ENCODE peak calls at places on chromosome 16, in eight cellular contexts. X is endothelial cell, C is mesenchymal stem cell, E is AG09319, J is A549, T is hypothalamus, V is NCI-H1092 treated with DMSO at 0.1 percent for 48 hours, Q is GM04504. P is an unnamed sample.

GRCh38 chr16:15897834-15898254 is 9.4 kb upstream of the CEP20 start:
- DNase-seq in X (no peak), C (peak), E (no peak), J (no peak), T (no peak), V (no peak), Q (peak), P (no peak)

GRCh38 chr16:12097523-12098428 is 121.2 kb downstream of the SNX29 start:
- DNase-seq in X (no peak), C (peak), E (peak), J (no peak), T (peak), V (no peak), Q (no peak), P (no peak)

GRCh38 chr16:1434644-1435592 is 4.0 kb downstream of the PERCC1 start:
- DNase-seq in X (no peak), C (no peak), E (no peak), J (no peak), T (no peak), V (no peak), Q (no peak), P (no peak)

GRCh38 chr16:22232277-22233049 is 26.4 kb downstream of the EEF2K start:
- DNase-seq in X (no peak), C (peak), E (no peak), J (peak), T (no peak), V (peak), Q (no peak), P (no peak)

GRCh38 chr16:68605746-68606145 is 39.4 kb upstream of the CDH3 start:
- DNase-seq in X (no peak), C (no peak), E (no peak), J (no peak), T (no peak), V (no peak), Q (no peak), P (no peak)

GRCh38 chr16:86669937-86670772 is 91.8 kb downstream of the FOXL1 start:
- DNase-seq in X (no peak), C (peak), E (no peak), J (no peak), T (no peak), V (no peak), Q (no peak), P (no peak)

GRCh38 chr16:88924834-88925539 is 52.0 kb downstream of the CBFA2T3 start:
- DNase-seq in X (peak), C (peak), E (peak), J (peak), T (no peak), V (peak), Q (peak), P (peak)

GRCh38 chr16:11087691-11088431 is 143.5 kb downstream of the CLEC16A start:
- DNase-seq in X (no peak), C (peak), E (no peak), J (no peak), T (no peak), V (no peak), Q (no peak), P (no peak)

GRCh38 chr16:24728891-24729242 is 584 bp upstream of the TNRC6A start:
- DNase-seq in X (no peak), C (no peak), E (no peak), J (no peak), T (no peak), V (no peak), Q (no peak), P (no peak)

GRCh38 chr16:10937068-10937859 is 5.0 kb downstream of the DEXI start:
- DNase-seq in X (no peak), C (no peak), E (no peak), J (no peak), T (no peak), V (no peak), Q (no peak), P (no peak)

GRCh38 chr16:14004031-14004718 is 66.9 kb upstream of the MRTFB start:
- DNase-seq in X (no peak), C (no peak), E (no peak), J (no peak), T (no peak), V (no peak), Q (no peak), P (no peak)

GRCh38 chr16:62225675-62226074 is 189.4 kb upstream of the CDH8 start:
- DNase-seq in X (peak), C (peak), E (no peak), J (peak), T (peak), V (peak), Q (no peak), P (no peak)

GRCh38 chr16:9003322-9003721 is 39.6 kb upstream of the USP7 start:
- DNase-seq in X (no peak), C (no peak), E (no peak), J (no peak), T (no peak), V (no peak), Q (no peak), P (no peak)

GRCh38 chr16:87033541-87034300 is 283.5 kb downstream of the C16orf95 start:
- DNase-seq in X (no peak), C (no peak), E (no peak), J (no peak), T (no peak), V (no peak), Q (no peak), P (no peak)

GRCh38 chr16:71515026-71515425 is 11.2 kb upstream of the CHST4 start:
- DNase-seq in X (no peak), C (no peak), E (no peak), J (no peak), T (no peak), V (no peak), Q (no peak), P (no peak)

GRCh38 chr16:56617212-56618085 is 8.1 kb upstream of the MT1E start:
- DNase-seq in X (no peak), C (peak), E (no peak), J (no peak), T (no peak), V (no peak), Q (no peak), P (no peak)

GRCh38 chr16:30651124-30652004 is 604 bp downstream of the PRR14 start:
- DNase-seq in X (peak), C (peak), E (peak), J (peak), T (peak), V (peak), Q (peak), P (peak)

GRCh38 chr16:8948831-8949230 is 14.9 kb downstream of the USP7 start:
- DNase-seq in X (no peak), C (no peak), E (no peak), J (no peak), T (no peak), V (no peak), Q (no peak), P (no peak)

GRCh38 chr16:27436921-27437650 is 35.1 kb downstream of the IL21R start:
- DNase-seq in X (no peak), C (no peak), E (no peak), J (no peak), T (no peak), V (no peak), Q (no peak), P (no peak)

GRCh38 chr16:55489119-55489955 is 10.3 kb downstream of the MMP2 start:
- DNase-seq in X (no peak), C (no peak), E (no peak), J (no peak), T (no peak), V (no peak), Q (no peak), P (no peak)

GRCh38 chr16:51657844-51658243 is 506.8 kb upstream of the SALL1 start:
- DNase-seq in X (no peak), C (no peak), E (no peak), J (no peak), T (no peak), V (peak), Q (no peak), P (no peak)

GRCh38 chr16:54253118-54253517 is 33.5 kb downstream of the IRX3 start:
- DNase-seq in X (no peak), C (no peak), E (no peak), J (no peak), T (no peak), V (no peak), Q (no peak), P (no peak)

GRCh38 chr16:68367891-68368601 is 57.2 kb downstream of the PRMT7 start:
- DNase-seq in X (no peak), C (no peak), E (no peak), J (no peak), T (no peak), V (no peak), Q (no peak), P (no peak)

GRCh38 chr16:6484931-6485330 is 847.7 kb upstream of the RBFOX1 start:
- DNase-seq in X (no peak), C (no peak), E (no peak), J (no peak), T (no peak), V (no peak), Q (no peak), P (no peak)

GRCh38 chr16:72884037-72884436 is 163.9 kb downstream of the ZFHX3 start:
- DNase-seq in X (no peak), C (peak), E (no peak), J (no peak), T (no peak), V (peak), Q (peak), P (no peak)

GRCh38 chr16:11259288-11259621 is 3.3 kb upstream of the SOCS1 start:
- DNase-seq in X (no peak), C (no peak), E (no peak), J (no peak), T (no peak), V (no peak), Q (no peak), P (no peak)

GRCh38 chr16:69309316-69309715 is 1.8 kb upstream of the VPS4A start:
- DNase-seq in X (no peak), C (no peak), E (no peak), J (no peak), T (peak), V (no peak), Q (no peak), P (no peak)

GRCh38 chr16:87145181-87146176 is 171.7 kb downstream of the C16orf95 start:
- DNase-seq in X (no peak), C (peak), E (no peak), J (peak), T (no peak), V (no peak), Q (no peak), P (peak)